ENCODE peak calls at places on chromosomes 1 and 21, in four cellular contexts. Y, M, F and J are unnamed samples.

GRCh38 chr1:85940621-85941306 is 215.8 kb downstream of the COL24A1 start:
- DNase-seq in Y (no peak), M (no peak), F (no peak), J (no peak)

GRCh38 chr1:100972185-100972584 is 53.4 kb downstream of the DPH5 start:
- DNase-seq in Y (no peak), M (no peak), F (no peak), J (no peak)

GRCh38 chr1:100538935-100539835 is 1.2 kb downstream of the GPR88 start:
- DNase-seq in Y (no peak), M (no peak), F (no peak), J (no peak)

GRCh38 chr1:78176448-78176847 is 130.7 kb downstream of the GIPC2 start:
- DNase-seq in Y (no peak), M (no peak), F (no peak), J (no peak)

GRCh38 chr21:46003575-46004007 is 22.0 kb downstream of the COL6A1 start:
- DNase-seq in Y (no peak), M (peak; percentile 69), F (no peak), J (no peak)

GRCh38 chr1:205832326-205832751 is 17.6 kb downstream of the PM20D1 start:
- DNase-seq in Y (no peak), M (no peak), F (no peak), J (no peak)

GRCh38 chr1:31834501-31834900 is 18.7 kb upstream of the SPOCD1 start:
- DNase-seq in Y (no peak), M (no peak), F (no peak), J (no peak)

GRCh38 chr1:206559661-206559995 is 52.3 kb downstream of the RASSF5 start:
- DNase-seq in Y (no peak), M (no peak), F (no peak), J (no peak)

GRCh38 chr21:37829447-37829846 is 86.8 kb downstream of the KCNJ6 start:
- DNase-seq in Y (peak; percentile 41), M (no peak), F (no peak), J (no peak)

GRCh38 chr1:109269212-109269980 is 13.5 kb downstream of the PSRC1 start:
- DNase-seq in Y (no peak), M (no peak), F (no peak), J (no peak)

GRCh38 chr1:8222789-8223188 is 95.1 kb upstream of the SLC45A1 start:
- DNase-seq in Y (no peak), M (no peak), F (no peak), J (no peak)

GRCh38 chr1:214840366-214840765 is 237.4 kb downstream of the CENPF start:
- DNase-seq in Y (peak; percentile 9), M (no peak), F (no peak), J (no peak)

GRCh38 chr1:161706116-161706482 is 930 bp upstream of the FCRLA start:
- DNase-seq in Y (no peak), M (no peak), F (no peak), J (no peak)

GRCh38 chr1:87869563-87869962 is 540.9 kb downstream of the LMO4 start:
- DNase-seq in Y (peak; percentile 23), M (no peak), F (no peak), J (no peak)

GRCh38 chr1:5651027-5651410 is 341.2 kb downstream of the NPHP4 start:
- DNase-seq in Y (no peak), M (no peak), F (no peak), J (peak; percentile 21)

GRCh38 chr1:20717452-20718342 is at the start of gene KIF17:
- DNase-seq in Y (peak; percentile 38), M (peak; percentile 80), F (peak; percentile 75), J (peak; percentile 51)

GRCh38 chr1:7932524-7933149 is 8.0 kb downstream of the TNFRSF9 start:
- DNase-seq in Y (no peak), M (no peak), F (no peak), J (no peak)

GRCh38 chr1:168303716-168304540 is 23.3 kb downstream of the TBX19 start:
- DNase-seq in Y (no peak), M (no peak), F (no peak), J (no peak)

GRCh38 chr21:26127918-26128317 is 42.7 kb downstream of the APP start:
- DNase-seq in Y (no peak), M (no peak), F (no peak), J (no peak)

GRCh38 chr21:17780539-17780938 is 38.6 kb downstream of the C21orf91 start:
- DNase-seq in Y (no peak), M (no peak), F (no peak), J (peak; percentile 53)

GRCh38 chr1:23422313-23422877 is 2.2 kb downstream of the TCEA3 start:
- DNase-seq in Y (no peak), M (peak; percentile 87), F (peak; percentile 76), J (no peak)

GRCh38 chr1:97348599-97349265 is 572.1 kb downstream of the DPYD start:
- DNase-seq in Y (no peak), M (no peak), F (no peak), J (no peak)

GRCh38 chr21:30206551-30207251 is 9.2 kb downstream of the CLDN8 start:
- DNase-seq in Y (no peak), M (no peak), F (no peak), J (no peak)

GRCh38 chr1:111392042-111392441 is 35.5 kb downstream of the OVGP1 start:
- DNase-seq in Y (no peak), M (no peak), F (no peak), J (no peak)

GRCh38 chr1:165257969-165258459 is 98.5 kb downstream of the LMX1A start:
- DNase-seq in Y (no peak), M (peak; percentile 78), F (peak; percentile 30), J (peak; percentile 9)

GRCh38 chr1:76666499-76666898 is 200.8 kb upstream of the ST6GALNAC5 start:
- DNase-seq in Y (no peak), M (no peak), F (no peak), J (no peak)

GRCh38 chr1:182430263-182431068 is 19.5 kb upstream of the RGSL1 start:
- DNase-seq in Y (no peak), M (no peak), F (no peak), J (no peak)

GRCh38 chr1:47403321-47403720 is 12.8 kb upstream of the FOXE3 start:
- DNase-seq in Y (no peak), M (no peak), F (no peak), J (no peak)

GRCh38 chr1:237911911-237912310 is 21.2 kb upstream of the ZP4 start:
- DNase-seq in Y (no peak), M (no peak), F (no peak), J (no peak)

GRCh38 chr1:160078392-160079195 is 2.7 kb upstream of the KCNJ9 start:
- DNase-seq in Y (no peak), M (no peak), F (no peak), J (peak; percentile 34)

GRCh38 chr1:44660176-44660575 is 14.1 kb downstream of the TMEM53 start:
- DNase-seq in Y (no peak), M (no peak), F (no peak), J (no peak)

DNA sequence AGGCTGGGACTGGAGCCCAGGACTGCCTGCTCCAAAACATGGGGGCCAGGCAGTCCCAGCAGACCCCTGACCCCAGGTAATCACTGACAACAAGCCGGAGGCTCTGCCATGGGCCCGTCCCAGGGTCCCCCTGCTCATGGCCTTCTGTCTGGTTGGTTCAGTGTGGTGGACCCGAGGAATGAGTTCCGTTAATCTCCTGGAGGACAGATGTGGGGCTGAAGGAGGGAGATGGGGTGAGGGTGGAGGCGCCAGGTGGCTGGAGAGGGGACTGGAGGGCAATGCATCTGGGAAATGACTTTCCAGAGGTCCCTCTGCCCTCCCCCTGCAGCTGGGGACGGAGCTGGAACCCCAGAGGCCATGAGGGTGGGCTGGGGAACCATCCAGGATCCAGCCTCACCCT is 103.2 kb downstream of the EBNA1BP2 start:
- DNase-seq in Y (no peak), M (no peak), F (no peak), J (no peak)
- H3K4me3 ChIP-seq in Y (no peak overlapping the region), M (no peak overlapping the region), F (no peak overlapping the region), J (no peak overlapping the region)

GRCh38 chr1:148352470-148353118 is 130.5 kb downstream of the PPIAL4G start:
- DNase-seq in Y (no peak), M (no peak), F (no peak), J (no peak)

GRCh38 chr1:148355976-148356375 is 127.1 kb downstream of the PPIAL4G start:
- DNase-seq in Y (no peak), M (no peak), F (no peak), J (no peak)

GRCh38 chr1:148354909-148355308 is 128.2 kb downstream of the PPIAL4G start:
- DNase-seq in Y (no peak), M (no peak), F (no peak), J (no peak)

GRCh38 chr1:148354284-148354869 is 128.7 kb downstream of the PPIAL4G start:
- DNase-seq in Y (no peak), M (no peak), F (no peak), J (no peak)

GRCh38 chr1:148353461-148354283 is 129.4 kb downstream of the PPIAL4G start:
- DNase-seq in Y (no peak), M (no peak), F (no peak), J (no peak)
- H3K27me3 ChIP-seq in Y (peaks cover 26% of the 10 kb centered on the region), M (peaks cover 80% of the 10 kb centered on the region), F (peaks cover 13% of the 10 kb centered on the region), J (peaks cover 3% of the 10 kb centered on the region)

GRCh38 chr1:2044510-2045319 is 5.5 kb upstream of the PRKCZ start:
- DNase-seq in Y (no peak), M (no peak), F (peak; percentile 73), J (peak; percentile 69)

GRCh38 chr1:2045468-2046224 is 4.6 kb upstream of the PRKCZ start:
- DNase-seq in Y (no peak), M (no peak), F (no peak), J (peak; percentile 11)

GRCh38 chr1:2046953-2047748 is 3.1 kb upstream of the PRKCZ start:
- DNase-seq in Y (no peak), M (no peak), F (no peak), J (no peak)

GRCh38 chr1:2047749-2048729 is 2.2 kb upstream of the PRKCZ start:
- DNase-seq in Y (no peak), M (no peak), F (no peak), J (peak; percentile 16)

GRCh38 chr1:2046225-2046917 is 3.8 kb upstream of the PRKCZ start:
- DNase-seq in Y (no peak), M (no peak), F (no peak), J (no peak)
- H3K4me3 ChIP-seq in Y (no peak overlapping the region), M (no peak overlapping the region), F (no peak overlapping the region), J (no peak overlapping the region)

GRCh38 chr1:54996359-54996868 is 2.3 kb upstream of the BSND start:
- DNase-seq in Y (no peak), M (peak; percentile 83), F (peak; percentile 28), J (peak; percentile 76)

GRCh38 chr1:54994355-54994990 is 4.3 kb upstream of the BSND start:
- DNase-seq in Y (no peak), M (no peak), F (no peak), J (no peak)

GRCh38 chr1:54996869-54997710 is 1.6 kb upstream of the BSND start:
- DNase-seq in Y (no peak), M (no peak), F (no peak), J (no peak)

GRCh38 chr1:54995013-54995760 is 3.5 kb upstream of the BSND start:
- DNase-seq in Y (no peak), M (no peak), F (no peak), J (no peak)

GRCh38 chr1:54995835-54996234 is 2.9 kb upstream of the BSND start:
- DNase-seq in Y (no peak), M (no peak), F (no peak), J (peak; percentile 55)
- H3K27me3 ChIP-seq in Y (peaks cover 19% of the 10 kb centered on the region), M (peaks cover 45% of the 10 kb centered on the region), F (no peaks in the 10 kb centered on the region), J (peaks cover 18% of the 10 kb centered on the region)

GRCh38 chr1:1540817-1541628 is 599 bp upstream of the TMEM240 start:
- DNase-seq in Y (no peak), M (no peak), F (no peak), J (no peak)
- H3K4me3 ChIP-seq in Y (peak overlapping the region; percentile 49), M (peak overlapping the region; percentile 77), F (peak overlapping the region; percentile 52), J (no peak overlapping the region)

GRCh38 chr1:208233546-208233945 is 10.6 kb downstream of the PLXNA2 start:
- DNase-seq in Y (no peak), M (peak; percentile 82), F (no peak), J (no peak)
- H3K27me3 ChIP-seq in Y (no peaks in the 10 kb centered on the region), M (no peaks in the 10 kb centered on the region), F (no peaks in the 10 kb centered on the region), J (peaks cover 4% of the 10 kb centered on the region)